ENCODE peak calls at places on chromosomes 12 and 14, in ten cellular contexts. One of them, this sample, is unnamed.

GRCh38 chr12:6526766-6527525 is 7.4 kb upstream of the GAPDH start:
- DNase-seq in cardiac fibroblast: no peak
- DNase-seq in foreskin fibroblast: no peak
- DNase-seq in mucosa of descending colon: no peak
- DNase-seq in cardiac muscle cell: no peak
- DNase-seq in AG10803: no peak
- DNase-seq in GM06990: no peak
- DNase-seq in endothelial cell: no peak
- DNase-seq in fibroblast of lung: no peak
- DNase-seq in RWPE2: no peak
- DNase-seq in this sample: no peak

GRCh38 chr12:18383203-18383602 is 121.9 kb downstream of the PIK3C2G start:
- DNase-seq in cardiac fibroblast: peak
- DNase-seq in foreskin fibroblast: peak
- DNase-seq in mucosa of descending colon: no peak
- DNase-seq in cardiac muscle cell: peak
- DNase-seq in AG10803: peak
- DNase-seq in GM06990: no peak
- DNase-seq in endothelial cell: no peak
- DNase-seq in fibroblast of lung: peak
- DNase-seq in RWPE2: no peak
- DNase-seq in this sample: no peak

GRCh38 chr14:30874120-30874998 is at the start of gene COCH:
- DNase-seq in cardiac fibroblast: no peak
- DNase-seq in foreskin fibroblast: peak
- DNase-seq in mucosa of descending colon: peak
- DNase-seq in cardiac muscle cell: peak
- DNase-seq in AG10803: no peak
- DNase-seq in GM06990: peak
- DNase-seq in endothelial cell: peak
- DNase-seq in fibroblast of lung: no peak
- DNase-seq in RWPE2: no peak
- DNase-seq in this sample: peak

GRCh38 chr14:50335989-50336391 is 23.9 kb downstream of the DMAC2L start:
- DNase-seq in cardiac fibroblast: peak
- DNase-seq in foreskin fibroblast: peak
- DNase-seq in mucosa of descending colon: no peak
- DNase-seq in cardiac muscle cell: no peak
- DNase-seq in AG10803: peak
- DNase-seq in GM06990: no peak
- DNase-seq in endothelial cell: peak
- DNase-seq in fibroblast of lung: peak
- DNase-seq in RWPE2: no peak
- DNase-seq in this sample: peak

GRCh38 chr12:69639400-69640016 is 28.8 kb upstream of the LRRC10 start:
- DNase-seq in cardiac fibroblast: peak
- DNase-seq in foreskin fibroblast: peak
- DNase-seq in mucosa of descending colon: peak
- DNase-seq in cardiac muscle cell: peak
- DNase-seq in AG10803: peak
- DNase-seq in GM06990: peak
- DNase-seq in endothelial cell: peak
- DNase-seq in fibroblast of lung: peak
- DNase-seq in RWPE2: no peak
- DNase-seq in this sample: peak

GRCh38 chr14:61642246-61642982 is 52.9 kb upstream of the HIF1A start:
- DNase-seq in cardiac fibroblast: peak
- DNase-seq in foreskin fibroblast: peak
- DNase-seq in mucosa of descending colon: peak
- DNase-seq in cardiac muscle cell: no peak
- DNase-seq in AG10803: peak
- DNase-seq in GM06990: no peak
- DNase-seq in endothelial cell: no peak
- DNase-seq in fibroblast of lung: peak
- DNase-seq in RWPE2: no peak
- DNase-seq in this sample: no peak

GRCh38 chr12:52347546-52348510 is 19.5 kb downstream of the KRT85 start:
- DNase-seq in cardiac fibroblast: no peak
- DNase-seq in foreskin fibroblast: no peak
- DNase-seq in mucosa of descending colon: no peak
- DNase-seq in cardiac muscle cell: no peak
- DNase-seq in AG10803: no peak
- DNase-seq in GM06990: no peak
- DNase-seq in endothelial cell: no peak
- DNase-seq in fibroblast of lung: no peak
- DNase-seq in RWPE2: peak
- DNase-seq in this sample: no peak

GRCh38 chr12:77151030-77151429 is 85.7 kb upstream of the E2F7 start:
- DNase-seq in cardiac fibroblast: no peak
- DNase-seq in foreskin fibroblast: no peak
- DNase-seq in mucosa of descending colon: no peak
- DNase-seq in cardiac muscle cell: no peak
- DNase-seq in AG10803: no peak
- DNase-seq in GM06990: no peak
- DNase-seq in endothelial cell: no peak
- DNase-seq in fibroblast of lung: no peak
- DNase-seq in RWPE2: no peak
- DNase-seq in this sample: no peak

GRCh38 chr14:81432171-81432570 is 32.0 kb upstream of the STON2 start:
- DNase-seq in cardiac fibroblast: no peak
- DNase-seq in foreskin fibroblast: no peak
- DNase-seq in mucosa of descending colon: no peak
- DNase-seq in cardiac muscle cell: no peak
- DNase-seq in AG10803: no peak
- DNase-seq in GM06990: no peak
- DNase-seq in endothelial cell: no peak
- DNase-seq in fibroblast of lung: no peak
- DNase-seq in RWPE2: no peak
- DNase-seq in this sample: no peak

GRCh38 chr14:84750763-84751554 is 779.0 kb upstream of the FLRT2 start:
- DNase-seq in cardiac fibroblast: peak
- DNase-seq in foreskin fibroblast: peak
- DNase-seq in mucosa of descending colon: no peak
- DNase-seq in cardiac muscle cell: no peak
- DNase-seq in AG10803: peak
- DNase-seq in GM06990: no peak
- DNase-seq in endothelial cell: no peak
- DNase-seq in fibroblast of lung: peak
- DNase-seq in RWPE2: no peak
- DNase-seq in this sample: no peak

GRCh38 chr12:126772171-126772864 is 1494.7 kb upstream of the TMEM132C start:
- DNase-seq in cardiac fibroblast: no peak
- DNase-seq in foreskin fibroblast: peak
- DNase-seq in mucosa of descending colon: no peak
- DNase-seq in cardiac muscle cell: no peak
- DNase-seq in AG10803: peak
- DNase-seq in GM06990: peak
- DNase-seq in endothelial cell: no peak
- DNase-seq in fibroblast of lung: no peak
- DNase-seq in RWPE2: no peak
- DNase-seq in this sample: peak

GRCh38 chr14:41419709-41420108 is 187.0 kb upstream of the LRFN5 start:
- DNase-seq in cardiac fibroblast: no peak
- DNase-seq in foreskin fibroblast: no peak
- DNase-seq in mucosa of descending colon: no peak
- DNase-seq in cardiac muscle cell: no peak
- DNase-seq in AG10803: no peak
- DNase-seq in GM06990: no peak
- DNase-seq in endothelial cell: no peak
- DNase-seq in fibroblast of lung: no peak
- DNase-seq in RWPE2: no peak
- DNase-seq in this sample: no peak

GRCh38 chr14:64762044-64763034 is 58.1 kb downstream of the PLEKHG3 start:
- DNase-seq in cardiac fibroblast: peak
- DNase-seq in foreskin fibroblast: peak
- DNase-seq in mucosa of descending colon: peak
- DNase-seq in cardiac muscle cell: peak
- DNase-seq in AG10803: peak
- DNase-seq in GM06990: no peak
- DNase-seq in endothelial cell: no peak
- DNase-seq in fibroblast of lung: peak
- DNase-seq in RWPE2: peak
- DNase-seq in this sample: no peak

GRCh38 chr14:76729953-76730505 is 31.2 kb upstream of the VASH1 start:
- DNase-seq in cardiac fibroblast: no peak
- DNase-seq in foreskin fibroblast: no peak
- DNase-seq in mucosa of descending colon: no peak
- DNase-seq in cardiac muscle cell: no peak
- DNase-seq in AG10803: no peak
- DNase-seq in GM06990: no peak
- DNase-seq in endothelial cell: no peak
- DNase-seq in fibroblast of lung: no peak
- DNase-seq in RWPE2: no peak
- DNase-seq in this sample: no peak

GRCh38 chr14:93648440-93649168 is 139.7 kb downstream of the PRIMA1 start:
- DNase-seq in cardiac fibroblast: no peak
- DNase-seq in foreskin fibroblast: no peak
- DNase-seq in mucosa of descending colon: no peak
- DNase-seq in cardiac muscle cell: peak
- DNase-seq in AG10803: no peak
- DNase-seq in GM06990: no peak
- DNase-seq in endothelial cell: peak
- DNase-seq in fibroblast of lung: no peak
- DNase-seq in RWPE2: no peak
- DNase-seq in this sample: peak

GRCh38 chr12:44728566-44728965 is 147.5 kb downstream of the NELL2 start:
- DNase-seq in cardiac fibroblast: no peak
- DNase-seq in foreskin fibroblast: no peak
- DNase-seq in mucosa of descending colon: no peak
- DNase-seq in cardiac muscle cell: no peak
- DNase-seq in AG10803: no peak
- DNase-seq in GM06990: no peak
- DNase-seq in endothelial cell: no peak
- DNase-seq in fibroblast of lung: no peak
- DNase-seq in RWPE2: no peak
- DNase-seq in this sample: no peak

GRCh38 chr12:101670007-101670671 is 27.3 kb upstream of the CHPT1 start:
- DNase-seq in cardiac fibroblast: peak
- DNase-seq in foreskin fibroblast: peak
- DNase-seq in mucosa of descending colon: no peak
- DNase-seq in cardiac muscle cell: peak
- DNase-seq in AG10803: peak
- DNase-seq in GM06990: no peak
- DNase-seq in endothelial cell: peak
- DNase-seq in fibroblast of lung: peak
- DNase-seq in RWPE2: no peak
- DNase-seq in this sample: peak
- TF ChIP-seq CTCF in cardiac fibroblast: peak
- TF ChIP-seq CTCF in foreskin fibroblast: peak
- TF ChIP-seq CTCF in mucosa of descending colon: no peak
- TF ChIP-seq CTCF in cardiac muscle cell: peak
- TF ChIP-seq CTCF in AG10803: peak
- TF ChIP-seq CTCF in GM06990: peak
- TF ChIP-seq CTCF in endothelial cell: peak
- TF ChIP-seq CTCF in fibroblast of lung: peak
- TF ChIP-seq CTCF in RWPE2: no peak
- TF ChIP-seq CTCF in this sample: peak

DNA sequence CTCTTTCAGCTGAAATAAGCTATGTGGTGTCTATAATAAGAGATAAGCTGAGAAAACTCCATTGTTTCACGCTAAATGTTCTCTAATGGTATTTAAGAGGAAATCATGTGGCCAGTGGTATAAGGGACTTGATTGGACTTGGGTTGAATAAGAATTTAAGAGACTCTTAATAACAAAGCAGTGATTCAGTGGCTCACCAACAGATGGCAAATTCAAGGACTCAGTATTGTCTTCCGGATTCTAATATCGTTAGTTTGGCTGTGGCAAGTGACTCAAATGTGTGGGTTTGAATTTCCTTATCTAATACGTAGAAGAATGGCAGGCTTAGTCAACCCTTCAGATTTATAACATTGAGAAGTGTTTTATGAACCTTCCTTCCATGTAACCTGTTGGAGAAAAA is 49.1 kb upstream of the KCNH3 start:
- DNase-seq in cardiac fibroblast: peak
- DNase-seq in foreskin fibroblast: peak
- DNase-seq in mucosa of descending colon: no peak
- DNase-seq in cardiac muscle cell: no peak
- DNase-seq in AG10803: no peak
- DNase-seq in GM06990: no peak
- DNase-seq in endothelial cell: no peak
- DNase-seq in fibroblast of lung: peak
- DNase-seq in RWPE2: no peak
- DNase-seq in this sample: no peak
- TF ChIP-seq CTCF in cardiac fibroblast: peak
- TF ChIP-seq CTCF in foreskin fibroblast: no peak
- TF ChIP-seq CTCF in mucosa of descending colon: no peak
- TF ChIP-seq CTCF in cardiac muscle cell: peak
- TF ChIP-seq CTCF in AG10803: no peak
- TF ChIP-seq CTCF in GM06990: no peak
- TF ChIP-seq CTCF in endothelial cell: no peak
- TF ChIP-seq CTCF in fibroblast of lung: no peak
- TF ChIP-seq CTCF in RWPE2: peak
- TF ChIP-seq CTCF in this sample: no peak

DNA sequence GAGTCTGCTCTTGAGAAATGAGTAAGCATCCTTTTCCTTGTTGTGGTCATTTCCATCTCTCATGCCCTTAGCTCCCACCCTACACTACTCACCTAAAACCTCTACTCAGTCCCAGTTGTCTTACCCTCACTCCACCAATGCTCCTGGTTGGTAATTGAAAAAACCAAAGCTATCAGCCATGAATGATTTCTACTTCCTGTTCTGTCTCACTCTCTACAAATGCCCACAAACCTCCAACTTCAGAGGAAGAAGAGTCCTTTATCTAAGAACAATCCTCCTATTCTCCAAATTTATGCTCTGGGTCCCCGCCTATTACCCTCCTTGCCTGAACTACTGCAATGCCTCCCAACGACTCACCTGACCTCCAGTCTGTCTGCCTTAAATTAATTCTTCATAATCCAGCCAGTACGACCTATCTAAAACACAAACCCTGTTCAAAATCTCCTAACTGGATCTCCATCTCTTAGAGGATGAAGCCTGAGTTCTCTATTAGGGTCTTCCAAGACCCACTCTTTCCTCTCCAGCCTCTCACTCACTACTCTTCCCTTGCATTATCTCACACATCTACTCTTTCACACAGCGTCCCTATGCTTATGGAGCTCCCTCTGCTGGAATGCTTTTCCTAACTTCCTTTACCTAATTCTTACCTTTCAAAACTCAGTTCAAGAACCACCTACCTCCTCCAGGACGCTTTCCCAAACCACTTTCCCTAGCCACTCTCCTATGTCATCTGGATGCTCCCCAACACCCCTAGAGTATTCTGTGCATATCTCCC is 2.2 kb downstream of the DHRS1 start:
- DNase-seq in cardiac fibroblast: peak
- DNase-seq in foreskin fibroblast: peak
- DNase-seq in mucosa of descending colon: no peak
- DNase-seq in cardiac muscle cell: peak
- DNase-seq in AG10803: no peak
- DNase-seq in GM06990: no peak
- DNase-seq in endothelial cell: no peak
- DNase-seq in fibroblast of lung: peak
- DNase-seq in RWPE2: no peak
- DNase-seq in this sample: no peak
- TF ChIP-seq CTCF in cardiac fibroblast: peak
- TF ChIP-seq CTCF in foreskin fibroblast: peak
- TF ChIP-seq CTCF in mucosa of descending colon: no peak
- TF ChIP-seq CTCF in cardiac muscle cell: peak
- TF ChIP-seq CTCF in AG10803: peak
- TF ChIP-seq CTCF in GM06990: peak
- TF ChIP-seq CTCF in endothelial cell: no peak
- TF ChIP-seq CTCF in fibroblast of lung: peak
- TF ChIP-seq CTCF in RWPE2: peak
- TF ChIP-seq CTCF in this sample: peak

GRCh38 chr14:103679351-103679750 is 35.9 kb downstream of the XRCC3 start:
- DNase-seq in cardiac fibroblast: peak
- DNase-seq in foreskin fibroblast: peak
- DNase-seq in mucosa of descending colon: peak
- DNase-seq in cardiac muscle cell: peak
- DNase-seq in AG10803: peak
- DNase-seq in GM06990: peak
- DNase-seq in endothelial cell: peak
- DNase-seq in fibroblast of lung: peak
- DNase-seq in RWPE2: no peak
- DNase-seq in this sample: peak
- TF ChIP-seq CTCF in cardiac fibroblast: peak
- TF ChIP-seq CTCF in foreskin fibroblast: peak
- TF ChIP-seq CTCF in mucosa of descending colon: no peak
- TF ChIP-seq CTCF in cardiac muscle cell: peak
- TF ChIP-seq CTCF in AG10803: peak
- TF ChIP-seq CTCF in GM06990: peak
- TF ChIP-seq CTCF in endothelial cell: no peak
- TF ChIP-seq CTCF in fibroblast of lung: peak
- TF ChIP-seq CTCF in RWPE2: peak
- TF ChIP-seq CTCF in this sample: peak

This sample was measured in GM13976.